ENCODE peak calls at places on chromosomes 16 and 17, in nine cellular contexts. J is Panc1; V is WERI-Rb-1; X is GM13977; O is fibroblast of mammary gland; A is omental fat pad; M is activated CD8-positive, alpha-beta T cell treated with anti-CD3 and anti-CD28 coated beads for 36 hours; C is GM12865; P is bronchial epithelial cell. T is an unnamed sample.

GRCh38 chr16:77206533-77206932 is 7.3 kb downstream of the SYCE1L start:
- DNase-seq in V (no peak), O (no peak), J (no peak), C (no peak), M (no peak), P (no peak), A (no peak), X (no peak), T (no peak)

GRCh38 chr17:81230043-81230820 is 7.5 kb upstream of the CEP131 start:
- DNase-seq in P (no peak), V (peak; percentile 75), M (no peak), A (no peak), X (peak; percentile 72), O (no peak), C (peak; percentile 38), J (no peak), T (no peak)

GRCh38 chr16:83561876-83562275 is 245.9 kb upstream of the HSBP1 start:
- DNase-seq in C (no peak), M (no peak), P (no peak), O (no peak), X (no peak), V (no peak), A (no peak), J (no peak), T (no peak)

GRCh38 chr16:21162661-21163151 is 4.2 kb downstream of the LDAF1 start:
- DNase-seq in O (peak; percentile 49), P (no peak), A (no peak), M (no peak), J (no peak), X (no peak), C (no peak), V (no peak), T (no peak)

GRCh38 chr17:39604911-39605491 is 2.7 kb downstream of the NEUROD2 start:
- DNase-seq in P (no peak), J (no peak), M (no peak), O (no peak), C (no peak), X (no peak), V (no peak), A (no peak), T (no peak)

GRCh38 chr16:86061771-86062170 is 162.8 kb downstream of the IRF8 start:
- DNase-seq in C (no peak), J (no peak), V (no peak), M (no peak), O (no peak), A (no peak), X (no peak), P (no peak), T (no peak)

GRCh38 chr16:31064882-31065461 is 9.1 kb downstream of the ZNF668 start:
- DNase-seq in X (no peak), O (peak; percentile 98), P (peak; percentile 84), J (no peak), A (peak; percentile 31), V (peak; percentile 91), C (no peak), M (no peak), T (no peak)

GRCh38 chr16:57755726-57756423 is 20.3 kb downstream of the KATNB1 start:
- DNase-seq in P (no peak), O (no peak), X (no peak), J (no peak), C (no peak), V (no peak), M (no peak), A (no peak), T (no peak)

GRCh38 chr16:12544477-12545291 is 259.0 kb downstream of the CPPED1 start:
- DNase-seq in M (no peak), P (no peak), C (peak; percentile 47), J (no peak), X (no peak), V (no peak), O (no peak), A (no peak), T (no peak)

GRCh38 chr16:65386707-65387106 is 264.8 kb upstream of the CDH11 start:
- DNase-seq in M (no peak), J (no peak), P (no peak), O (no peak), X (no peak), C (no peak), A (no peak), V (no peak), T (no peak)

GRCh38 chr16:67093098-67093732 is 16.5 kb upstream of the PHAF1 start:
- DNase-seq in M (no peak), P (no peak), V (no peak), J (no peak), O (no peak), C (no peak), A (no peak), X (no peak), T (no peak)

GRCh38 chr16:84836234-84836647 is 16.5 kb downstream of the CRISPLD2 start:
- DNase-seq in A (peak; percentile 52), X (no peak), O (peak; percentile 100), P (peak; percentile 76), V (no peak), C (no peak), J (no peak), M (no peak), T (no peak)

GRCh38 chr16:19136549-19137196 is 22.9 kb downstream of the ITPRIPL2 start:
- DNase-seq in O (peak; percentile 75), C (no peak), A (no peak), X (no peak), J (no peak), V (no peak), P (peak; percentile 36), M (no peak), T (no peak)

GRCh38 chr16:87240211-87241134 is 76.7 kb downstream of the C16orf95 start:
- DNase-seq in X (no peak), M (no peak), P (peak; percentile 27), J (no peak), A (no peak), V (no peak), C (no peak), O (peak; percentile 35), T (no peak)

GRCh38 chr17:78718575-78719209 is 63.4 kb downstream of the CYTH1 start:
- DNase-seq in J (no peak), X (no peak), C (no peak), A (no peak), V (no peak), O (no peak), P (no peak), M (no peak), T (no peak)

GRCh38 chr17:77555110-77555509 is 403.4 kb upstream of the TNRC6C start:
- DNase-seq in P (no peak), J (no peak), V (no peak), M (no peak), X (no peak), C (no peak), A (no peak), O (no peak), T (no peak)

GRCh38 chr17:74919440-74920305 is 3.4 kb downstream of the USH1G start:
- DNase-seq in V (no peak), P (no peak), A (no peak), J (no peak), C (peak; percentile 34), O (peak; percentile 3), M (peak; percentile 32), X (no peak), T (peak; percentile 76)
- TF ChIP-seq CTCF in V (peak; percentile 36), P (no peak), A (no peak), J (peak; percentile 80), C (peak; percentile 39), O (no peak), M (no peak), X (no peak), T (peak; percentile 36)

DNA sequence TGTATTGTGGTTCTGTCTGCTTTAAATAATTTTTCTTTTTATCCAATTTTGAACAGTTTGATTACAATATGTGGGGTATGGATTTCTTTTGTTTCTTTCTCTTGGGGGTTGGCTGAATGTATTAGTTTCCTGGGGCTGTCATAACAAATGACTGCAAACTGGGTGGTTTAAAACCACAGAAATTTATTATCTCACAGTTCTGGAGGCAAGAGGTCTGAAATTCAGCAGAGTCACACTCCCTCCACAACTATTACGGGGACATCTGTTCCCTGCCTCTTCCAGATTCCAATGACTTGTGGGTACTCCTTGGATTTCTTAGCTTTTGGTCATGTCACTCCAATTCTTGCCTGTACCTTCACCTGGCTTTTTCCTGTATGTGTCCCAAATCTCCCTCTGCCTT is 23.7 kb downstream of the COX11 start:
- DNase-seq in V (no peak), M (no peak), X (no peak), J (no peak), A (no peak), P (no peak), O (peak; percentile 15), C (no peak), T (no peak)
- TF ChIP-seq CTCF in V (no peak), M (no peak), X (no peak), J (no peak), A (no peak), P (no peak), O (no peak), C (no peak), T (no peak)

DNA sequence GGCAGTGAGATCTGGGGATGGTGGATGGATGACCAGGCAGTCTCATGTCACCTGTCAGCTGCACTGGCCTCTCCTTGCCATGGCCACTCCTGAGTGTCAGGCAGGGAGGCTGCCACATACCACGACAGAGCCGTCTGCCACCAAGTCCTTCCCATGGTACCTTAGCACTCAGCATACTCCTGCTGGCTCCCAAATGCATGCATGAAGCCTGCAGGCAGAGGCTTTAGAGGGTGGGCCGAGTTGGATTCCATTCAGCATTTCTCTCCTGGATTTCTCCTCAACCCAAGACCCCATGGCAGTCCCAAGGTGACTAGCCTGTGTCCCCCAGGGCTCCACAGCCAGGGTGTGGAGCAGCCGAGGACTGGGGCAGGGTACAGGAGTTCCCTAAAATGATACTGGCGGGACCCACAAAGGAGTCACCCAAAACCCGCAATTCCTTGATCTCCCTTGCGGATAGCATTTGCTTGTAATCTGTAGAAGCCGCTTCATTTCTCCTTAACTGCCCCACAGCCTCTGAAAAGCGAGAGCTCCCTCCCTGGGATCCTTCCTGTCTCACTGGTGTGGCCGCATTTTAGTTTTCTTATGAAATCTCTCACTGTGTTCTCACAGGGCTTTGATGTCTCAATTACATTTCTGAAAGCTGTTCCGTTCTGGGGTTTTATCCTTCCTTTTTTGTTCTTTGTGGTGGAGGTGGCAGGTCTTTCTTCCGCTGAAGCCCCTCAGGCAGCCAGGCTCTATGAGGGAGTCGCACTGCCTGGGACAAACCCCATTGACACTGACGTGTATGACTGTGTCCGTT is 141.4 kb downstream of the SOCS1 start:
- DNase-seq in M (peak; percentile 68), C (peak; percentile 76), V (no peak), A (no peak), X (no peak), P (no peak), J (no peak), O (no peak), T (no peak)
- TF ChIP-seq CTCF in M (no peak), C (no peak), V (no peak), A (no peak), X (no peak), P (no peak), J (no peak), O (no peak), T (no peak)

DNA sequence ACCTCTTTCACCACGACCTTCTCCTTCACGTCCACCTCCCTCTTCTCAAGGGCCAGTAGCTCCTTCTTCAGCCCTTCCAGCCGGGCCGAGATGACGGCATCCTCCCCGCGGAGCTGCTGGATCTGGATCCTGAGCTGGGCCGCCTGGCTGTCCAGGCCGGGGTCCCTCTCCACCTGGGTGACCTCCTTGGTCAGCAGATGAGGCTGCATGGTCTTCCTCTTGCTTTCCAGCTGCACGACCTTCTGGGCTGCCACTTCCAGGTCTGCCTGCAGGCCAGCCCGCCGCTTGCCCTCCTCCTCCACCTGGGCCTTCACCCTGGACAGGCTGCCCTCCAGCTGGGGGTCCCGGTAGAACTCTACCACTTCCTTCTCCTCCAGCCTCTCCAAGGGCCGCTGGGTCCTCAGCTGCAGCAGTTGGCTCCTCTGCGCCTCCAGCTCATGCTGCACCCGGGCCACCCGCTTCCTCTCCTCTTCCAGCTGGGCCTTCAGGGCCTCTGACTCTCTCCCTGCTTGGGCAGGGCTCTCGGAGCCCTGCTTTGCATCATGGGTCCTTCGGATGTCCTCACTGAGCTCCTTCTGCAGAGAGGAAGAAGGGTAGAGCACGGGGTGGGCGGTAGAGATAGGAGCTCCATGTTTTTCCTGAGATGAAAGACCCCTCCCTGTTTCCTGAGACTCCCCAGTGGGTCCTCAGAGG is 9.5 kb downstream of the CDK3 start:
- DNase-seq in P (no peak), A (no peak), V (no peak), M (no peak), X (no peak), C (no peak), J (no peak), O (no peak), T (no peak)
- TF ChIP-seq CTCF in P (no peak), A (no peak), V (no peak), M (no peak), X (no peak), C (no peak), J (no peak), O (no peak), T (no peak)